ENCODE peak calls at places on chromosomes 1 and 21, in four cellular contexts. R is spleen, X is A673, H is A549. P is an unnamed sample.

GRCh38 chr1:228088586-228089498 is 6.3 kb downstream of the ARF1 start:
- DNase-seq in R (peak; percentile 79), X (no peak), H (no peak), P (peak; percentile 57)

GRCh38 chr1:34365295-34365694 is 188.6 kb downstream of the C1orf94 start:
- DNase-seq in R (no peak), X (no peak), H (no peak), P (no peak)

GRCh38 chr1:246142320-246142893 is 364.7 kb downstream of the SMYD3 start:
- DNase-seq in H (peak; percentile 72), R (no peak), X (peak; percentile 60), P (no peak)

GRCh38 chr1:218933526-218933925 is 240.2 kb upstream of the LYPLAL1 start:
- DNase-seq in R (no peak), H (no peak), X (no peak), P (no peak)

GRCh38 chr1:35097224-35097623 is 18.0 kb downstream of the ZMYM1 start:
- DNase-seq in R (no peak), H (no peak), X (peak; percentile 44), P (no peak)

GRCh38 chr1:54952950-54953718 is 27.3 kb upstream of the TMEM61 start:
- DNase-seq in X (no peak), R (no peak), H (peak; percentile 10), P (no peak)

GRCh38 chr1:37040773-37041172 is 6.5 kb upstream of the GRIK3 start:
- DNase-seq in H (no peak), X (no peak), R (no peak), P (no peak)

GRCh38 chr1:89363638-89364536 is at the start of gene GBP6:
- DNase-seq in X (no peak), R (no peak), H (no peak), P (no peak)

GRCh38 chr1:16013220-16013907 is 4.5 kb downstream of the HSPB7 start:
- DNase-seq in X (peak; percentile 52), R (no peak), H (no peak), P (peak; percentile 92)

GRCh38 chr1:38839363-38839762 is 20.2 kb downstream of the RRAGC start:
- DNase-seq in X (no peak), H (no peak), R (no peak), P (no peak)

GRCh38 chr1:192809286-192810252 is 730 bp downstream of the RGS2 start:
- DNase-seq in X (peak; percentile 68), R (peak; percentile 85), H (peak; percentile 48), P (no peak)

GRCh38 chr1:119635801-119636390 is 12.2 kb downstream of the ZNF697 start:
- DNase-seq in X (no peak), R (no peak), H (no peak), P (no peak)

GRCh38 chr1:37484325-37485051 is 10.1 kb downstream of the ZC3H12A start:
- DNase-seq in R (no peak), X (no peak), H (peak; percentile 45), P (no peak)

GRCh38 chr1:16441312-16441641 is 753 bp downstream of the NECAP2 start:
- DNase-seq in H (no peak), R (no peak), X (no peak), P (no peak)

GRCh38 chr1:109181807-109182163 is 31.9 kb upstream of the SARS1 start:
- DNase-seq in X (no peak), H (no peak), R (no peak), P (no peak)

GRCh38 chr1:41558761-41559171 is 74.3 kb upstream of the EDN2 start:
- DNase-seq in R (no peak), H (no peak), X (no peak), P (no peak)

GRCh38 chr1:236389253-236389652 is 4.8 kb upstream of the EDARADD start:
- DNase-seq in R (no peak), H (peak; percentile 73), X (no peak), P (no peak)

GRCh38 chr1:150065184-150065871 is 2.2 kb upstream of the VPS45 start:
- DNase-seq in H (no peak), R (no peak), X (peak; percentile 51), P (no peak)

GRCh38 chr1:25572107-25572506 is 28.7 kb downstream of the LDLRAP1 start:
- DNase-seq in R (no peak), H (no peak), X (no peak), P (peak; percentile 54)

GRCh38 chr1:241045659-241046058 is 311.3 kb downstream of the RGS7 start:
- DNase-seq in X (no peak), R (no peak), H (no peak), P (no peak)

GRCh38 chr21:42499430-42500106 is 3.5 kb upstream of the RSPH1 start:
- DNase-seq in R (no peak), H (no peak), X (peak; percentile 30), P (peak; percentile 36)

GRCh38 chr1:223639333-223639749 is 26.2 kb downstream of the CAPN8 start:
- DNase-seq in X (no peak), R (no peak), H (no peak), P (no peak)

GRCh38 chr1:17596651-17597509 is 57.4 kb downstream of the ARHGEF10L start:
- DNase-seq in R (no peak), X (peak; percentile 17), H (no peak), P (no peak)

GRCh38 chr1:36212782-36213181 is 11.5 kb upstream of the THRAP3 start:
- DNase-seq in X (no peak), H (peak; percentile 21), R (no peak), P (no peak)

GRCh38 chr1:42746436-42747105 is 6.5 kb upstream of the CLDN19 start:
- DNase-seq in R (no peak), X (no peak), H (no peak), P (no peak)

GRCh38 chr1:21335750-21336168 is 45.5 kb upstream of the ECE1 start:
- DNase-seq in X (peak; percentile 73), H (no peak), R (peak; percentile 79), P (no peak)

GRCh38 chr21:29192999-29193563 is 62.6 kb downstream of the MAP3K7CL start:
- DNase-seq in X (peak; percentile 86), R (no peak), H (no peak), P (no peak)

DNA sequence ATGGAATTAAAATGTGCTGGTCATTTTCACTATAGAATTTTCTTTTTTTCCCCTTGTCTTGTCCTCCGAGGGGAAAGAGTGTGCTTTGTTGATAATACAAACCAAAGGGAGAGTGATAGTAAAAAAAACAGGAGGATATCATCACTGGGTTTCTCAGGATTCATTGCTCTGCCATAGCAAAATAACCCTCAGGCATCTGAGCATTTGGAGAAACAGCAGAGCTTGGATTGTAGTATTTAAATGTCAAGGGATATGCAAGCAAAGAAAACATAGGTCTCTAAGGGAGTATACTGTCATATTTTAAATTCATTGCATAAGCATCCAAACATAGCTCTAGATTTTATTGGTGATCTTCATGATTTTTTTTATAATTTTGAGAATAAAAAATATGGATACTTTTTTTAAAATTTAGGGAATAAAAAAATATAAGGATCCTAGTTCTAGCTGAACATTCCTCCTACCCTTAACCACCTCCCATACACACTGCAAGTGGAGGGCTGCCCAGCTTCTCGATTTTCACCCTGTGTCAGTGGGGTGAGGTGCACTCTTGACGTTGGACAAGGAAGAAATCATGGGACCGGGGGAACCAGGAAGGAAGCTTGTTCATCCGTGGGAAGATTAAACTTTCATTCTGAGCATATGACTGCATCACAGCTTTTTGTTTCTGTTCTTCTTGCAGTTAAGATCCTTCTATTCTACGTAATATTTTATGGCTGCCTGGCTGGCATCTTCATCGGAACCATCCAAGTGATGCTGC is 4.4 kb downstream of the ATP1B1 start:
- DNase-seq in X (no peak), R (no peak), H (peak; percentile 52), P (no peak)
- H3K4me1 ChIP-seq in X (peaks cover 14% of the 10 kb centered on the region), R (peaks cover 11% of the 10 kb centered on the region), H (peaks cover 54% of the 10 kb centered on the region), P (peaks cover 32% of the 10 kb centered on the region)

GRCh38 chr1:181345146-181345545 is 138.2 kb upstream of the CACNA1E start:
- DNase-seq in X (no peak), H (no peak), R (no peak), P (no peak)
- H3K4me3 ChIP-seq in X (no peak overlapping the region), H (no peak overlapping the region), R (no peak overlapping the region), P (no peak overlapping the region)

GRCh38 chr1:67721112-67721511 is 36.1 kb downstream of the GADD45A start:
- DNase-seq in H (no peak), X (no peak), R (no peak), P (no peak)

GRCh38 chr1:67722292-67722944 is 37.4 kb downstream of the GADD45A start:
- DNase-seq in H (no peak), R (no peak), X (no peak), P (no peak)

GRCh38 chr1:67723620-67724019 is 38.6 kb downstream of the GADD45A start:
- DNase-seq in H (no peak), R (no peak), X (no peak), P (no peak)

GRCh38 chr1:67723126-67723525 is 38.1 kb downstream of the GADD45A start:
- DNase-seq in R (no peak), X (no peak), H (no peak), P (no peak)

GRCh38 chr1:67721650-67722291 is 36.8 kb downstream of the GADD45A start:
- DNase-seq in R (no peak), H (no peak), X (no peak), P (no peak)
- H3K4me1 ChIP-seq in R (peaks cover 15% of the 10 kb centered on the region), H (peaks cover 89% of the 10 kb centered on the region), X (peaks cover 36% of the 10 kb centered on the region), P (peaks cover 49% of the 10 kb centered on the region)

GRCh38 chr1:29478879-29479278 is 242.6 kb downstream of the PTPRU start:
- DNase-seq in R (peak; percentile 28), H (no peak), X (no peak), P (no peak)
- H3K4me3 ChIP-seq in R (no peak overlapping the region), H (no peak overlapping the region), X (no peak overlapping the region), P (no peak overlapping the region)

GRCh38 chr1:225408249-225408648 is 19.6 kb downstream of the LBR start:
- DNase-seq in X (no peak), H (no peak), R (no peak), P (no peak)
- H3K4me1 ChIP-seq in X (peaks cover 29% of the 10 kb centered on the region), H (peaks cover 9% of the 10 kb centered on the region), R (no peaks in the 10 kb centered on the region), P (peaks cover 6% of the 10 kb centered on the region)

GRCh38 chr1:100941580-100942216 is 45.8 kb downstream of the SLC30A7 start:
- DNase-seq in H (no peak), X (no peak), R (no peak), P (no peak)
- H3K4me3 ChIP-seq in H (no peak overlapping the region), X (no peak overlapping the region), R (no peak overlapping the region), P (no peak overlapping the region)

DNA sequence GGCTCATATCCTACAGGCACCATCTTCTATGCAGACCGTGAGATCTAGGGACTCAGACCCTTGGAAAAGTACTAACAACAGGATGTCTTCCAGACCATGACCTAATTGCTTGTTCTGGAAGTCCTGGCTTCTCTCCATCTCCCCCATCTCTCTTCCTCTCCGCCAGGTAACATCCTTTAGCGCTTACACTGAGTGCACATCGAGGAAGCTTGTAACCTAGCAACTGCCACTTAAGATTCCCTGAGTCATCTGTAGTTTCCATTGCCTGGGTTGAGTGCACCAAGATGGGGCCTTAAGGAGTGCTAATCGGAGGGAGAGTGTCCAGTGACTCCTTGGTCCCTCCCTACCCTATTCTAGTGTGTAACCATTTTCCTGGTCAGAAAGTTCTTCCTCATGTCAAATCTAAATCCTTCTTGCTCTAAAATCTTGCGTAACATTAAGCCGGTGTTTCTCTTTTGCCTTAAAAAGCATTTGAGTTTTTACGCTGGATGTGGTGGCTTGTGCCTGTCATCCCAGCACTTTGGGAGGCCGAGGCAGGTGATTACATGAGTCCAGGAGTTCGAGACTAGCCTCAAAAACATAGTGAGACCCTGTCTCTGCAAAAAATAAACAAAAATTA is 9.7 kb downstream of the KLHDC8A start:
- DNase-seq in X (no peak), H (peak; percentile 36), R (peak; percentile 20), P (peak; percentile 3)
- H3K4me1 ChIP-seq in X (peaks cover 12% of the 10 kb centered on the region), H (peaks cover 8% of the 10 kb centered on the region), R (peaks cover 12% of the 10 kb centered on the region), P (peaks cover 7% of the 10 kb centered on the region)

P was measured in kidney.